ENCODE peak calls at places on chromosomes 12 and 14, in nine cellular contexts. One of them, this sample, is unnamed.

GRCh38 chr12:43336962-43337555 is 214.9 kb downstream of the ADAMTS20 start:
- ATAC-seq in naive thymus-derived CD8-positive, alpha-beta T cell: no peak
- ATAC-seq in stimulated activated effector memory CD8-positive, alpha-beta T cell treated with anti-CD3 and anti-CD28 coated beads, Interleukin-12 subunit alpha, Interleukin-12 subunit beta, amount 100 ng/mL, for 72 hours: no peak
- ATAC-seq in upper lobe of right lung: no peak
- ATAC-seq in activated naive CD4-positive, alpha-beta T cell treated with anti-CD3 and anti-CD28 coated beads, Interleukin-2, amount 50 U/mL, for 72 hours: no peak
- ATAC-seq in CD4-positive, alpha-beta T cell: no peak
- ATAC-seq in Right ventricle myocardium superior: no peak
- ATAC-seq in activated naive CD8-positive, alpha-beta T cell treated with anti-CD3 and anti-CD28 coated beads, Interleukin-2, amount 50 U/mL, for 24 hours: no peak
- ATAC-seq in natural killer cell: no peak
- ATAC-seq in this sample: peak

GRCh38 chr14:92880851-92881250 is 42.1 kb upstream of the CHGA start:
- ATAC-seq in naive thymus-derived CD8-positive, alpha-beta T cell: no peak
- ATAC-seq in stimulated activated effector memory CD8-positive, alpha-beta T cell treated with anti-CD3 and anti-CD28 coated beads, Interleukin-12 subunit alpha, Interleukin-12 subunit beta, amount 100 ng/mL, for 72 hours: no peak
- ATAC-seq in upper lobe of right lung: peak
- ATAC-seq in activated naive CD4-positive, alpha-beta T cell treated with anti-CD3 and anti-CD28 coated beads, Interleukin-2, amount 50 U/mL, for 72 hours: no peak
- ATAC-seq in CD4-positive, alpha-beta T cell: no peak
- ATAC-seq in Right ventricle myocardium superior: peak
- ATAC-seq in activated naive CD8-positive, alpha-beta T cell treated with anti-CD3 and anti-CD28 coated beads, Interleukin-2, amount 50 U/mL, for 24 hours: no peak
- ATAC-seq in natural killer cell: no peak
- ATAC-seq in this sample: no peak

GRCh38 chr14:47442206-47442605 is 233.2 kb downstream of the MDGA2 start:
- ATAC-seq in naive thymus-derived CD8-positive, alpha-beta T cell: no peak
- ATAC-seq in stimulated activated effector memory CD8-positive, alpha-beta T cell treated with anti-CD3 and anti-CD28 coated beads, Interleukin-12 subunit alpha, Interleukin-12 subunit beta, amount 100 ng/mL, for 72 hours: no peak
- ATAC-seq in upper lobe of right lung: peak
- ATAC-seq in activated naive CD4-positive, alpha-beta T cell treated with anti-CD3 and anti-CD28 coated beads, Interleukin-2, amount 50 U/mL, for 72 hours: no peak
- ATAC-seq in CD4-positive, alpha-beta T cell: no peak
- ATAC-seq in Right ventricle myocardium superior: no peak
- ATAC-seq in activated naive CD8-positive, alpha-beta T cell treated with anti-CD3 and anti-CD28 coated beads, Interleukin-2, amount 50 U/mL, for 24 hours: no peak
- ATAC-seq in natural killer cell: no peak
- ATAC-seq in this sample: no peak

GRCh38 chr14:94390372-94391086 is 2.1 kb upstream of the SERPINA1 start:
- ATAC-seq in naive thymus-derived CD8-positive, alpha-beta T cell: no peak
- ATAC-seq in stimulated activated effector memory CD8-positive, alpha-beta T cell treated with anti-CD3 and anti-CD28 coated beads, Interleukin-12 subunit alpha, Interleukin-12 subunit beta, amount 100 ng/mL, for 72 hours: no peak
- ATAC-seq in upper lobe of right lung: peak
- ATAC-seq in activated naive CD4-positive, alpha-beta T cell treated with anti-CD3 and anti-CD28 coated beads, Interleukin-2, amount 50 U/mL, for 72 hours: peak
- ATAC-seq in CD4-positive, alpha-beta T cell: no peak
- ATAC-seq in Right ventricle myocardium superior: peak
- ATAC-seq in activated naive CD8-positive, alpha-beta T cell treated with anti-CD3 and anti-CD28 coated beads, Interleukin-2, amount 50 U/mL, for 24 hours: no peak
- ATAC-seq in natural killer cell: no peak
- ATAC-seq in this sample: no peak

GRCh38 chr12:101019667-101020066 is 190.4 kb downstream of the SLC5A8 start:
- ATAC-seq in naive thymus-derived CD8-positive, alpha-beta T cell: no peak
- ATAC-seq in stimulated activated effector memory CD8-positive, alpha-beta T cell treated with anti-CD3 and anti-CD28 coated beads, Interleukin-12 subunit alpha, Interleukin-12 subunit beta, amount 100 ng/mL, for 72 hours: no peak
- ATAC-seq in upper lobe of right lung: no peak
- ATAC-seq in activated naive CD4-positive, alpha-beta T cell treated with anti-CD3 and anti-CD28 coated beads, Interleukin-2, amount 50 U/mL, for 72 hours: no peak
- ATAC-seq in CD4-positive, alpha-beta T cell: no peak
- ATAC-seq in Right ventricle myocardium superior: no peak
- ATAC-seq in activated naive CD8-positive, alpha-beta T cell treated with anti-CD3 and anti-CD28 coated beads, Interleukin-2, amount 50 U/mL, for 24 hours: no peak
- ATAC-seq in natural killer cell: no peak
- ATAC-seq in this sample: no peak

GRCh38 chr14:73491256-73491976 is 683 bp downstream of the RIOX1 start:
- ATAC-seq in naive thymus-derived CD8-positive, alpha-beta T cell: peak
- ATAC-seq in stimulated activated effector memory CD8-positive, alpha-beta T cell treated with anti-CD3 and anti-CD28 coated beads, Interleukin-12 subunit alpha, Interleukin-12 subunit beta, amount 100 ng/mL, for 72 hours: peak
- ATAC-seq in upper lobe of right lung: peak
- ATAC-seq in activated naive CD4-positive, alpha-beta T cell treated with anti-CD3 and anti-CD28 coated beads, Interleukin-2, amount 50 U/mL, for 72 hours: peak
- ATAC-seq in CD4-positive, alpha-beta T cell: peak
- ATAC-seq in Right ventricle myocardium superior: peak
- ATAC-seq in activated naive CD8-positive, alpha-beta T cell treated with anti-CD3 and anti-CD28 coated beads, Interleukin-2, amount 50 U/mL, for 24 hours: peak
- ATAC-seq in natural killer cell: peak
- ATAC-seq in this sample: peak

GRCh38 chr12:5072326-5072725 is 28.6 kb downstream of the KCNA5 start:
- ATAC-seq in naive thymus-derived CD8-positive, alpha-beta T cell: no peak
- ATAC-seq in stimulated activated effector memory CD8-positive, alpha-beta T cell treated with anti-CD3 and anti-CD28 coated beads, Interleukin-12 subunit alpha, Interleukin-12 subunit beta, amount 100 ng/mL, for 72 hours: no peak
- ATAC-seq in upper lobe of right lung: no peak
- ATAC-seq in activated naive CD4-positive, alpha-beta T cell treated with anti-CD3 and anti-CD28 coated beads, Interleukin-2, amount 50 U/mL, for 72 hours: no peak
- ATAC-seq in CD4-positive, alpha-beta T cell: no peak
- ATAC-seq in Right ventricle myocardium superior: no peak
- ATAC-seq in activated naive CD8-positive, alpha-beta T cell treated with anti-CD3 and anti-CD28 coated beads, Interleukin-2, amount 50 U/mL, for 24 hours: no peak
- ATAC-seq in natural killer cell: no peak
- ATAC-seq in this sample: no peak

GRCh38 chr12:111748195-111748803 is 18.4 kb upstream of the ALDH2 start:
- ATAC-seq in naive thymus-derived CD8-positive, alpha-beta T cell: no peak
- ATAC-seq in stimulated activated effector memory CD8-positive, alpha-beta T cell treated with anti-CD3 and anti-CD28 coated beads, Interleukin-12 subunit alpha, Interleukin-12 subunit beta, amount 100 ng/mL, for 72 hours: no peak
- ATAC-seq in upper lobe of right lung: no peak
- ATAC-seq in activated naive CD4-positive, alpha-beta T cell treated with anti-CD3 and anti-CD28 coated beads, Interleukin-2, amount 50 U/mL, for 72 hours: no peak
- ATAC-seq in CD4-positive, alpha-beta T cell: no peak
- ATAC-seq in Right ventricle myocardium superior: no peak
- ATAC-seq in activated naive CD8-positive, alpha-beta T cell treated with anti-CD3 and anti-CD28 coated beads, Interleukin-2, amount 50 U/mL, for 24 hours: no peak
- ATAC-seq in natural killer cell: no peak
- ATAC-seq in this sample: no peak

GRCh38 chr12:96445743-96446655 is 43.4 kb upstream of the CFAP54 start:
- ATAC-seq in naive thymus-derived CD8-positive, alpha-beta T cell: peak
- ATAC-seq in stimulated activated effector memory CD8-positive, alpha-beta T cell treated with anti-CD3 and anti-CD28 coated beads, Interleukin-12 subunit alpha, Interleukin-12 subunit beta, amount 100 ng/mL, for 72 hours: peak
- ATAC-seq in upper lobe of right lung: peak
- ATAC-seq in activated naive CD4-positive, alpha-beta T cell treated with anti-CD3 and anti-CD28 coated beads, Interleukin-2, amount 50 U/mL, for 72 hours: peak
- ATAC-seq in CD4-positive, alpha-beta T cell: peak
- ATAC-seq in Right ventricle myocardium superior: peak
- ATAC-seq in activated naive CD8-positive, alpha-beta T cell treated with anti-CD3 and anti-CD28 coated beads, Interleukin-2, amount 50 U/mL, for 24 hours: peak
- ATAC-seq in natural killer cell: peak
- ATAC-seq in this sample: peak

GRCh38 chr14:23518716-23519115 is 32.8 kb downstream of the ZFHX2 start:
- ATAC-seq in naive thymus-derived CD8-positive, alpha-beta T cell: no peak
- ATAC-seq in stimulated activated effector memory CD8-positive, alpha-beta T cell treated with anti-CD3 and anti-CD28 coated beads, Interleukin-12 subunit alpha, Interleukin-12 subunit beta, amount 100 ng/mL, for 72 hours: no peak
- ATAC-seq in upper lobe of right lung: no peak
- ATAC-seq in activated naive CD4-positive, alpha-beta T cell treated with anti-CD3 and anti-CD28 coated beads, Interleukin-2, amount 50 U/mL, for 72 hours: no peak
- ATAC-seq in CD4-positive, alpha-beta T cell: no peak
- ATAC-seq in Right ventricle myocardium superior: no peak
- ATAC-seq in activated naive CD8-positive, alpha-beta T cell treated with anti-CD3 and anti-CD28 coated beads, Interleukin-2, amount 50 U/mL, for 24 hours: no peak
- ATAC-seq in natural killer cell: no peak
- ATAC-seq in this sample: no peak

GRCh38 chr12:18747960-18748359 is 10.0 kb downstream of the CAPZA3 start:
- ATAC-seq in naive thymus-derived CD8-positive, alpha-beta T cell: no peak
- ATAC-seq in stimulated activated effector memory CD8-positive, alpha-beta T cell treated with anti-CD3 and anti-CD28 coated beads, Interleukin-12 subunit alpha, Interleukin-12 subunit beta, amount 100 ng/mL, for 72 hours: no peak
- ATAC-seq in upper lobe of right lung: peak
- ATAC-seq in activated naive CD4-positive, alpha-beta T cell treated with anti-CD3 and anti-CD28 coated beads, Interleukin-2, amount 50 U/mL, for 72 hours: no peak
- ATAC-seq in CD4-positive, alpha-beta T cell: no peak
- ATAC-seq in Right ventricle myocardium superior: peak
- ATAC-seq in activated naive CD8-positive, alpha-beta T cell treated with anti-CD3 and anti-CD28 coated beads, Interleukin-2, amount 50 U/mL, for 24 hours: no peak
- ATAC-seq in natural killer cell: no peak
- ATAC-seq in this sample: no peak

GRCh38 chr14:56878766-56879165 is 68.5 kb upstream of the OTX2 start:
- ATAC-seq in naive thymus-derived CD8-positive, alpha-beta T cell: no peak
- ATAC-seq in stimulated activated effector memory CD8-positive, alpha-beta T cell treated with anti-CD3 and anti-CD28 coated beads, Interleukin-12 subunit alpha, Interleukin-12 subunit beta, amount 100 ng/mL, for 72 hours: no peak
- ATAC-seq in upper lobe of right lung: no peak
- ATAC-seq in activated naive CD4-positive, alpha-beta T cell treated with anti-CD3 and anti-CD28 coated beads, Interleukin-2, amount 50 U/mL, for 72 hours: no peak
- ATAC-seq in CD4-positive, alpha-beta T cell: no peak
- ATAC-seq in Right ventricle myocardium superior: no peak
- ATAC-seq in activated naive CD8-positive, alpha-beta T cell treated with anti-CD3 and anti-CD28 coated beads, Interleukin-2, amount 50 U/mL, for 24 hours: no peak
- ATAC-seq in natural killer cell: no peak
- ATAC-seq in this sample: no peak

GRCh38 chr14:48665077-48665784 is 920.9 kb downstream of the RPS29 start:
- ATAC-seq in naive thymus-derived CD8-positive, alpha-beta T cell: no peak
- ATAC-seq in stimulated activated effector memory CD8-positive, alpha-beta T cell treated with anti-CD3 and anti-CD28 coated beads, Interleukin-12 subunit alpha, Interleukin-12 subunit beta, amount 100 ng/mL, for 72 hours: no peak
- ATAC-seq in upper lobe of right lung: no peak
- ATAC-seq in activated naive CD4-positive, alpha-beta T cell treated with anti-CD3 and anti-CD28 coated beads, Interleukin-2, amount 50 U/mL, for 72 hours: no peak
- ATAC-seq in CD4-positive, alpha-beta T cell: no peak
- ATAC-seq in Right ventricle myocardium superior: no peak
- ATAC-seq in activated naive CD8-positive, alpha-beta T cell treated with anti-CD3 and anti-CD28 coated beads, Interleukin-2, amount 50 U/mL, for 24 hours: no peak
- ATAC-seq in natural killer cell: no peak
- ATAC-seq in this sample: no peak

GRCh38 chr14:91315844-91316267 is 71.4 kb upstream of the GPR68 start:
- ATAC-seq in naive thymus-derived CD8-positive, alpha-beta T cell: peak
- ATAC-seq in stimulated activated effector memory CD8-positive, alpha-beta T cell treated with anti-CD3 and anti-CD28 coated beads, Interleukin-12 subunit alpha, Interleukin-12 subunit beta, amount 100 ng/mL, for 72 hours: peak
- ATAC-seq in upper lobe of right lung: peak
- ATAC-seq in activated naive CD4-positive, alpha-beta T cell treated with anti-CD3 and anti-CD28 coated beads, Interleukin-2, amount 50 U/mL, for 72 hours: peak
- ATAC-seq in CD4-positive, alpha-beta T cell: peak
- ATAC-seq in Right ventricle myocardium superior: no peak
- ATAC-seq in activated naive CD8-positive, alpha-beta T cell treated with anti-CD3 and anti-CD28 coated beads, Interleukin-2, amount 50 U/mL, for 24 hours: peak
- ATAC-seq in natural killer cell: peak
- ATAC-seq in this sample: peak

GRCh38 chr14:61498811-61499210 is 177.4 kb downstream of the PRKCH start:
- ATAC-seq in naive thymus-derived CD8-positive, alpha-beta T cell: no peak
- ATAC-seq in stimulated activated effector memory CD8-positive, alpha-beta T cell treated with anti-CD3 and anti-CD28 coated beads, Interleukin-12 subunit alpha, Interleukin-12 subunit beta, amount 100 ng/mL, for 72 hours: no peak
- ATAC-seq in upper lobe of right lung: peak
- ATAC-seq in activated naive CD4-positive, alpha-beta T cell treated with anti-CD3 and anti-CD28 coated beads, Interleukin-2, amount 50 U/mL, for 72 hours: no peak
- ATAC-seq in CD4-positive, alpha-beta T cell: no peak
- ATAC-seq in Right ventricle myocardium superior: peak
- ATAC-seq in activated naive CD8-positive, alpha-beta T cell treated with anti-CD3 and anti-CD28 coated beads, Interleukin-2, amount 50 U/mL, for 24 hours: no peak
- ATAC-seq in natural killer cell: no peak
- ATAC-seq in this sample: no peak

GRCh38 chr12:53952335-53952694 is 2.4 kb upstream of the HOXC12 start:
- ATAC-seq in naive thymus-derived CD8-positive, alpha-beta T cell: no peak
- ATAC-seq in stimulated activated effector memory CD8-positive, alpha-beta T cell treated with anti-CD3 and anti-CD28 coated beads, Interleukin-12 subunit alpha, Interleukin-12 subunit beta, amount 100 ng/mL, for 72 hours: no peak
- ATAC-seq in upper lobe of right lung: no peak
- ATAC-seq in activated naive CD4-positive, alpha-beta T cell treated with anti-CD3 and anti-CD28 coated beads, Interleukin-2, amount 50 U/mL, for 72 hours: no peak
- ATAC-seq in CD4-positive, alpha-beta T cell: no peak
- ATAC-seq in Right ventricle myocardium superior: no peak
- ATAC-seq in activated naive CD8-positive, alpha-beta T cell treated with anti-CD3 and anti-CD28 coated beads, Interleukin-2, amount 50 U/mL, for 24 hours: no peak
- ATAC-seq in natural killer cell: no peak
- ATAC-seq in this sample: no peak

GRCh38 chr14:75822522-75823288 is 159.1 kb downstream of the TGFB3 start:
- ATAC-seq in naive thymus-derived CD8-positive, alpha-beta T cell: no peak
- ATAC-seq in stimulated activated effector memory CD8-positive, alpha-beta T cell treated with anti-CD3 and anti-CD28 coated beads, Interleukin-12 subunit alpha, Interleukin-12 subunit beta, amount 100 ng/mL, for 72 hours: no peak
- ATAC-seq in upper lobe of right lung: peak
- ATAC-seq in activated naive CD4-positive, alpha-beta T cell treated with anti-CD3 and anti-CD28 coated beads, Interleukin-2, amount 50 U/mL, for 72 hours: no peak
- ATAC-seq in CD4-positive, alpha-beta T cell: no peak
- ATAC-seq in Right ventricle myocardium superior: peak
- ATAC-seq in activated naive CD8-positive, alpha-beta T cell treated with anti-CD3 and anti-CD28 coated beads, Interleukin-2, amount 50 U/mL, for 24 hours: no peak
- ATAC-seq in natural killer cell: no peak
- ATAC-seq in this sample: no peak

GRCh38 chr14:103109789-103110415 is 13.4 kb upstream of the TNFAIP2 start:
- ATAC-seq in naive thymus-derived CD8-positive, alpha-beta T cell: no peak
- ATAC-seq in stimulated activated effector memory CD8-positive, alpha-beta T cell treated with anti-CD3 and anti-CD28 coated beads, Interleukin-12 subunit alpha, Interleukin-12 subunit beta, amount 100 ng/mL, for 72 hours: no peak
- ATAC-seq in upper lobe of right lung: no peak
- ATAC-seq in activated naive CD4-positive, alpha-beta T cell treated with anti-CD3 and anti-CD28 coated beads, Interleukin-2, amount 50 U/mL, for 72 hours: no peak
- ATAC-seq in CD4-positive, alpha-beta T cell: no peak
- ATAC-seq in Right ventricle myocardium superior: peak
- ATAC-seq in activated naive CD8-positive, alpha-beta T cell treated with anti-CD3 and anti-CD28 coated beads, Interleukin-2, amount 50 U/mL, for 24 hours: no peak
- ATAC-seq in natural killer cell: no peak
- ATAC-seq in this sample: no peak

GRCh38 chr14:31395572-31396205 is 24.7 kb downstream of the HEATR5A start:
- ATAC-seq in naive thymus-derived CD8-positive, alpha-beta T cell: no peak
- ATAC-seq in stimulated activated effector memory CD8-positive, alpha-beta T cell treated with anti-CD3 and anti-CD28 coated beads, Interleukin-12 subunit alpha, Interleukin-12 subunit beta, amount 100 ng/mL, for 72 hours: no peak
- ATAC-seq in upper lobe of right lung: no peak
- ATAC-seq in activated naive CD4-positive, alpha-beta T cell treated with anti-CD3 and anti-CD28 coated beads, Interleukin-2, amount 50 U/mL, for 72 hours: no peak
- ATAC-seq in CD4-positive, alpha-beta T cell: no peak
- ATAC-seq in Right ventricle myocardium superior: no peak
- ATAC-seq in activated naive CD8-positive, alpha-beta T cell treated with anti-CD3 and anti-CD28 coated beads, Interleukin-2, amount 50 U/mL, for 24 hours: no peak
- ATAC-seq in natural killer cell: no peak
- ATAC-seq in this sample: no peak

GRCh38 chr12:89946518-89946917 is 237.9 kb upstream of the ATP2B1 start:
- ATAC-seq in naive thymus-derived CD8-positive, alpha-beta T cell: no peak
- ATAC-seq in stimulated activated effector memory CD8-positive, alpha-beta T cell treated with anti-CD3 and anti-CD28 coated beads, Interleukin-12 subunit alpha, Interleukin-12 subunit beta, amount 100 ng/mL, for 72 hours: no peak
- ATAC-seq in upper lobe of right lung: no peak
- ATAC-seq in activated naive CD4-positive, alpha-beta T cell treated with anti-CD3 and anti-CD28 coated beads, Interleukin-2, amount 50 U/mL, for 72 hours: no peak
- ATAC-seq in CD4-positive, alpha-beta T cell: no peak
- ATAC-seq in Right ventricle myocardium superior: no peak
- ATAC-seq in activated naive CD8-positive, alpha-beta T cell treated with anti-CD3 and anti-CD28 coated beads, Interleukin-2, amount 50 U/mL, for 24 hours: no peak
- ATAC-seq in natural killer cell: no peak
- ATAC-seq in this sample: no peak

GRCh38 chr12:124774462-124775167 is 89.0 kb downstream of the SCARB1 start:
- ATAC-seq in naive thymus-derived CD8-positive, alpha-beta T cell: peak
- ATAC-seq in stimulated activated effector memory CD8-positive, alpha-beta T cell treated with anti-CD3 and anti-CD28 coated beads, Interleukin-12 subunit alpha, Interleukin-12 subunit beta, amount 100 ng/mL, for 72 hours: peak
- ATAC-seq in upper lobe of right lung: peak
- ATAC-seq in activated naive CD4-positive, alpha-beta T cell treated with anti-CD3 and anti-CD28 coated beads, Interleukin-2, amount 50 U/mL, for 72 hours: peak
- ATAC-seq in CD4-positive, alpha-beta T cell: peak
- ATAC-seq in Right ventricle myocardium superior: peak
- ATAC-seq in activated naive CD8-positive, alpha-beta T cell treated with anti-CD3 and anti-CD28 coated beads, Interleukin-2, amount 50 U/mL, for 24 hours: peak
- ATAC-seq in natural killer cell: peak
- ATAC-seq in this sample: peak

GRCh38 chr14:76760331-76761197 is 704 bp upstream of the VASH1 start:
- ATAC-seq in naive thymus-derived CD8-positive, alpha-beta T cell: no peak
- ATAC-seq in stimulated activated effector memory CD8-positive, alpha-beta T cell treated with anti-CD3 and anti-CD28 coated beads, Interleukin-12 subunit alpha, Interleukin-12 subunit beta, amount 100 ng/mL, for 72 hours: no peak
- ATAC-seq in upper lobe of right lung: no peak
- ATAC-seq in activated naive CD4-positive, alpha-beta T cell treated with anti-CD3 and anti-CD28 coated beads, Interleukin-2, amount 50 U/mL, for 72 hours: no peak
- ATAC-seq in CD4-positive, alpha-beta T cell: no peak
- ATAC-seq in Right ventricle myocardium superior: peak
- ATAC-seq in activated naive CD8-positive, alpha-beta T cell treated with anti-CD3 and anti-CD28 coated beads, Interleukin-2, amount 50 U/mL, for 24 hours: no peak
- ATAC-seq in natural killer cell: no peak
- ATAC-seq in this sample: no peak

GRCh38 chr12:132021031-132021871 is 71.5 kb downstream of the EP400 start:
- ATAC-seq in naive thymus-derived CD8-positive, alpha-beta T cell: no peak
- ATAC-seq in stimulated activated effector memory CD8-positive, alpha-beta T cell treated with anti-CD3 and anti-CD28 coated beads, Interleukin-12 subunit alpha, Interleukin-12 subunit beta, amount 100 ng/mL, for 72 hours: no peak
- ATAC-seq in upper lobe of right lung: peak
- ATAC-seq in activated naive CD4-positive, alpha-beta T cell treated with anti-CD3 and anti-CD28 coated beads, Interleukin-2, amount 50 U/mL, for 72 hours: no peak
- ATAC-seq in CD4-positive, alpha-beta T cell: no peak
- ATAC-seq in Right ventricle myocardium superior: no peak
- ATAC-seq in activated naive CD8-positive, alpha-beta T cell treated with anti-CD3 and anti-CD28 coated beads, Interleukin-2, amount 50 U/mL, for 24 hours: no peak
- ATAC-seq in natural killer cell: no peak
- ATAC-seq in this sample: no peak

GRCh38 chr14:43792980-43793379 is 714.1 kb downstream of the FSCB start:
- ATAC-seq in naive thymus-derived CD8-positive, alpha-beta T cell: no peak
- ATAC-seq in stimulated activated effector memory CD8-positive, alpha-beta T cell treated with anti-CD3 and anti-CD28 coated beads, Interleukin-12 subunit alpha, Interleukin-12 subunit beta, amount 100 ng/mL, for 72 hours: no peak
- ATAC-seq in upper lobe of right lung: no peak
- ATAC-seq in activated naive CD4-positive, alpha-beta T cell treated with anti-CD3 and anti-CD28 coated beads, Interleukin-2, amount 50 U/mL, for 72 hours: no peak
- ATAC-seq in CD4-positive, alpha-beta T cell: no peak
- ATAC-seq in Right ventricle myocardium superior: no peak
- ATAC-seq in activated naive CD8-positive, alpha-beta T cell treated with anti-CD3 and anti-CD28 coated beads, Interleukin-2, amount 50 U/mL, for 24 hours: no peak
- ATAC-seq in natural killer cell: no peak
- ATAC-seq in this sample: no peak

GRCh38 chr12:54333420-54334034 is 8.6 kb downstream of the COPZ1 start:
- ATAC-seq in naive thymus-derived CD8-positive, alpha-beta T cell: no peak
- ATAC-seq in stimulated activated effector memory CD8-positive, alpha-beta T cell treated with anti-CD3 and anti-CD28 coated beads, Interleukin-12 subunit alpha, Interleukin-12 subunit beta, amount 100 ng/mL, for 72 hours: peak
- ATAC-seq in upper lobe of right lung: no peak
- ATAC-seq in activated naive CD4-positive, alpha-beta T cell treated with anti-CD3 and anti-CD28 coated beads, Interleukin-2, amount 50 U/mL, for 72 hours: no peak
- ATAC-seq in CD4-positive, alpha-beta T cell: no peak
- ATAC-seq in Right ventricle myocardium superior: no peak
- ATAC-seq in activated naive CD8-positive, alpha-beta T cell treated with anti-CD3 and anti-CD28 coated beads, Interleukin-2, amount 50 U/mL, for 24 hours: no peak
- ATAC-seq in natural killer cell: no peak
- ATAC-seq in this sample: no peak

GRCh38 chr12:132414634-132415340 is 75.2 kb upstream of the FBRSL1 start:
- ATAC-seq in naive thymus-derived CD8-positive, alpha-beta T cell: peak
- ATAC-seq in stimulated activated effector memory CD8-positive, alpha-beta T cell treated with anti-CD3 and anti-CD28 coated beads, Interleukin-12 subunit alpha, Interleukin-12 subunit beta, amount 100 ng/mL, for 72 hours: peak
- ATAC-seq in upper lobe of right lung: peak
- ATAC-seq in activated naive CD4-positive, alpha-beta T cell treated with anti-CD3 and anti-CD28 coated beads, Interleukin-2, amount 50 U/mL, for 72 hours: peak
- ATAC-seq in CD4-positive, alpha-beta T cell: peak
- ATAC-seq in Right ventricle myocardium superior: peak
- ATAC-seq in activated naive CD8-positive, alpha-beta T cell treated with anti-CD3 and anti-CD28 coated beads, Interleukin-2, amount 50 U/mL, for 24 hours: peak
- ATAC-seq in natural killer cell: peak
- ATAC-seq in this sample: peak

GRCh38 chr12:66048218-66048842 is 82.2 kb downstream of the LLPH start:
- ATAC-seq in naive thymus-derived CD8-positive, alpha-beta T cell: no peak
- ATAC-seq in stimulated activated effector memory CD8-positive, alpha-beta T cell treated with anti-CD3 and anti-CD28 coated beads, Interleukin-12 subunit alpha, Interleukin-12 subunit beta, amount 100 ng/mL, for 72 hours: no peak
- ATAC-seq in upper lobe of right lung: no peak
- ATAC-seq in activated naive CD4-positive, alpha-beta T cell treated with anti-CD3 and anti-CD28 coated beads, Interleukin-2, amount 50 U/mL, for 72 hours: no peak
- ATAC-seq in CD4-positive, alpha-beta T cell: no peak
- ATAC-seq in Right ventricle myocardium superior: no peak
- ATAC-seq in activated naive CD8-positive, alpha-beta T cell treated with anti-CD3 and anti-CD28 coated beads, Interleukin-2, amount 50 U/mL, for 24 hours: no peak
- ATAC-seq in natural killer cell: no peak
- ATAC-seq in this sample: no peak

GRCh38 chr12:121750507-121750955 is 38.0 kb downstream of the TMEM120B start:
- ATAC-seq in naive thymus-derived CD8-positive, alpha-beta T cell: no peak
- ATAC-seq in stimulated activated effector memory CD8-positive, alpha-beta T cell treated with anti-CD3 and anti-CD28 coated beads, Interleukin-12 subunit alpha, Interleukin-12 subunit beta, amount 100 ng/mL, for 72 hours: peak
- ATAC-seq in upper lobe of right lung: peak
- ATAC-seq in activated naive CD4-positive, alpha-beta T cell treated with anti-CD3 and anti-CD28 coated beads, Interleukin-2, amount 50 U/mL, for 72 hours: no peak
- ATAC-seq in CD4-positive, alpha-beta T cell: no peak
- ATAC-seq in Right ventricle myocardium superior: no peak
- ATAC-seq in activated naive CD8-positive, alpha-beta T cell treated with anti-CD3 and anti-CD28 coated beads, Interleukin-2, amount 50 U/mL, for 24 hours: no peak
- ATAC-seq in natural killer cell: peak
- ATAC-seq in this sample: peak

GRCh38 chr14:65821224-65821753 is 408.8 kb downstream of the FUT8 start:
- ATAC-seq in naive thymus-derived CD8-positive, alpha-beta T cell: no peak
- ATAC-seq in stimulated activated effector memory CD8-positive, alpha-beta T cell treated with anti-CD3 and anti-CD28 coated beads, Interleukin-12 subunit alpha, Interleukin-12 subunit beta, amount 100 ng/mL, for 72 hours: no peak
- ATAC-seq in upper lobe of right lung: no peak
- ATAC-seq in activated naive CD4-positive, alpha-beta T cell treated with anti-CD3 and anti-CD28 coated beads, Interleukin-2, amount 50 U/mL, for 72 hours: no peak
- ATAC-seq in CD4-positive, alpha-beta T cell: no peak
- ATAC-seq in Right ventricle myocardium superior: no peak
- ATAC-seq in activated naive CD8-positive, alpha-beta T cell treated with anti-CD3 and anti-CD28 coated beads, Interleukin-2, amount 50 U/mL, for 24 hours: no peak
- ATAC-seq in natural killer cell: peak
- ATAC-seq in this sample: no peak

GRCh38 chr12:89882051-89882450 is 173.4 kb upstream of the ATP2B1 start:
- ATAC-seq in naive thymus-derived CD8-positive, alpha-beta T cell: peak
- ATAC-seq in stimulated activated effector memory CD8-positive, alpha-beta T cell treated with anti-CD3 and anti-CD28 coated beads, Interleukin-12 subunit alpha, Interleukin-12 subunit beta, amount 100 ng/mL, for 72 hours: peak
- ATAC-seq in upper lobe of right lung: no peak
- ATAC-seq in activated naive CD4-positive, alpha-beta T cell treated with anti-CD3 and anti-CD28 coated beads, Interleukin-2, amount 50 U/mL, for 72 hours: peak
- ATAC-seq in CD4-positive, alpha-beta T cell: no peak
- ATAC-seq in Right ventricle myocardium superior: peak
- ATAC-seq in activated naive CD8-positive, alpha-beta T cell treated with anti-CD3 and anti-CD28 coated beads, Interleukin-2, amount 50 U/mL, for 24 hours: peak
- ATAC-seq in natural killer cell: no peak
- ATAC-seq in this sample: peak

GRCh38 chr12:101761347-101761746 is 22.1 kb upstream of the SYCP3 start:
- ATAC-seq in naive thymus-derived CD8-positive, alpha-beta T cell: no peak
- ATAC-seq in stimulated activated effector memory CD8-positive, alpha-beta T cell treated with anti-CD3 and anti-CD28 coated beads, Interleukin-12 subunit alpha, Interleukin-12 subunit beta, amount 100 ng/mL, for 72 hours: no peak
- ATAC-seq in upper lobe of right lung: peak
- ATAC-seq in activated naive CD4-positive, alpha-beta T cell treated with anti-CD3 and anti-CD28 coated beads, Interleukin-2, amount 50 U/mL, for 72 hours: no peak
- ATAC-seq in CD4-positive, alpha-beta T cell: no peak
- ATAC-seq in Right ventricle myocardium superior: no peak
- ATAC-seq in activated naive CD8-positive, alpha-beta T cell treated with anti-CD3 and anti-CD28 coated beads, Interleukin-2, amount 50 U/mL, for 24 hours: no peak
- ATAC-seq in natural killer cell: no peak
- ATAC-seq in this sample: no peak

This sample was measured in stimulated activated memory B cell treated with anti-CD40 and anti-IgM and Interleukin-4, amounts not matched to agents 10 μg/mL and 1 μg/mL and 100 μg/mL, for 72 hours.